ENCODE peak calls at places on chromosomes 4 and X, in seven cellular contexts. One of them, this sample, is unnamed.

GRCh38 chr4:54764501-54764900 is 106.7 kb downstream of the KIT start:
- DNase-seq in esophagus squamous epithelium: no peak
- DNase-seq in stomach: no peak
- DNase-seq in HepG2: no peak
- DNase-seq in colonic mucosa: no peak
- DNase-seq in mammary epithelial cell: no peak
- DNase-seq in adrenal gland: no peak
- DNase-seq in this sample: no peak

GRCh38 chr4:138070816-138071215 is 171.3 kb downstream of the SLC7A11 start:
- DNase-seq in mammary epithelial cell: no peak
- DNase-seq in HepG2: no peak
- DNase-seq in adrenal gland: no peak
- DNase-seq in stomach: no peak
- DNase-seq in esophagus squamous epithelium: no peak
- DNase-seq in colonic mucosa: no peak
- DNase-seq in this sample: no peak

GRCh38 chr4:21901831-21902230 is 46.7 kb downstream of the KCNIP4 start:
- DNase-seq in HepG2: no peak
- DNase-seq in mammary epithelial cell: peak; percentile 93
- DNase-seq in stomach: no peak
- DNase-seq in adrenal gland: no peak
- DNase-seq in colonic mucosa: no peak
- DNase-seq in esophagus squamous epithelium: no peak
- DNase-seq in this sample: no peak

GRCh38 chrX:19347916-19348315 is 4.2 kb downstream of the PDHA1 start:
- DNase-seq in esophagus squamous epithelium: no peak
- DNase-seq in mammary epithelial cell: no peak
- DNase-seq in stomach: no peak
- DNase-seq in colonic mucosa: no peak
- DNase-seq in HepG2: no peak
- DNase-seq in adrenal gland: no peak
- DNase-seq in this sample: no peak

GRCh38 chrX:120499301-120500097 is 30.4 kb upstream of the LAMP2 start:
- DNase-seq in mammary epithelial cell: no peak
- DNase-seq in adrenal gland: no peak
- DNase-seq in HepG2: no peak
- DNase-seq in esophagus squamous epithelium: no peak
- DNase-seq in stomach: no peak
- DNase-seq in colonic mucosa: no peak
- DNase-seq in this sample: no peak

GRCh38 chr4:114606240-114606639 is 7.6 kb downstream of the UGT8 start:
- DNase-seq in adrenal gland: no peak
- DNase-seq in HepG2: no peak
- DNase-seq in colonic mucosa: no peak
- DNase-seq in mammary epithelial cell: peak; percentile 27
- DNase-seq in esophagus squamous epithelium: no peak
- DNase-seq in stomach: no peak
- DNase-seq in this sample: no peak

GRCh38 chrX:7146703-7147430 is 645 bp upstream of the STS start:
- DNase-seq in HepG2: no peak
- DNase-seq in esophagus squamous epithelium: no peak
- DNase-seq in adrenal gland: no peak
- DNase-seq in colonic mucosa: peak; percentile 80
- DNase-seq in stomach: peak; percentile 45
- DNase-seq in mammary epithelial cell: no peak
- DNase-seq in this sample: no peak

GRCh38 chrX:78839711-78840110 is 92.2 kb downstream of the LPAR4 start:
- DNase-seq in esophagus squamous epithelium: no peak
- DNase-seq in colonic mucosa: no peak
- DNase-seq in mammary epithelial cell: peak; percentile 0
- DNase-seq in HepG2: no peak
- DNase-seq in adrenal gland: no peak
- DNase-seq in stomach: no peak
- DNase-seq in this sample: no peak

GRCh38 chr4:8136972-8137710 is 21.5 kb downstream of the ABLIM2 start:
- DNase-seq in colonic mucosa: no peak
- DNase-seq in HepG2: no peak
- DNase-seq in esophagus squamous epithelium: no peak
- DNase-seq in adrenal gland: no peak
- DNase-seq in mammary epithelial cell: no peak
- DNase-seq in stomach: no peak
- DNase-seq in this sample: no peak

GRCh38 chrX:17242470-17242869 is 132.5 kb upstream of the NHS start:
- DNase-seq in HepG2: peak; percentile 10
- DNase-seq in adrenal gland: peak; percentile 72
- DNase-seq in colonic mucosa: peak; percentile 53
- DNase-seq in mammary epithelial cell: peak; percentile 43
- DNase-seq in stomach: peak; percentile 49
- DNase-seq in esophagus squamous epithelium: no peak
- DNase-seq in this sample: no peak

GRCh38 chr4:170014359-170015008 is 11.7 kb downstream of the MFAP3L start:
- DNase-seq in colonic mucosa: no peak
- DNase-seq in HepG2: no peak
- DNase-seq in esophagus squamous epithelium: no peak
- DNase-seq in adrenal gland: no peak
- DNase-seq in mammary epithelial cell: no peak
- DNase-seq in stomach: no peak
- DNase-seq in this sample: no peak

GRCh38 chr4:83285022-83285387 is 407 bp upstream of the COQ2 start:
- DNase-seq in mammary epithelial cell: peak; percentile 9
- DNase-seq in HepG2: no peak
- DNase-seq in esophagus squamous epithelium: no peak
- DNase-seq in stomach: no peak
- DNase-seq in colonic mucosa: peak; percentile 53
- DNase-seq in adrenal gland: peak; percentile 48
- DNase-seq in this sample: peak; percentile 3

GRCh38 chr4:119314356-119314755 is 7.6 kb downstream of the FABP2 start:
- DNase-seq in colonic mucosa: no peak
- DNase-seq in HepG2: peak; percentile 41
- DNase-seq in mammary epithelial cell: peak; percentile 36
- DNase-seq in stomach: no peak
- DNase-seq in esophagus squamous epithelium: no peak
- DNase-seq in adrenal gland: no peak
- DNase-seq in this sample: no peak

GRCh38 chr4:14560577-14560976 is 441.7 kb upstream of the CPEB2 start:
- DNase-seq in esophagus squamous epithelium: no peak
- DNase-seq in mammary epithelial cell: no peak
- DNase-seq in stomach: no peak
- DNase-seq in adrenal gland: no peak
- DNase-seq in HepG2: no peak
- DNase-seq in colonic mucosa: no peak
- DNase-seq in this sample: no peak

GRCh38 chrX:113644426-113644825 is 803.8 kb upstream of the AMOT start:
- DNase-seq in colonic mucosa: no peak
- DNase-seq in esophagus squamous epithelium: no peak
- DNase-seq in HepG2: no peak
- DNase-seq in adrenal gland: no peak
- DNase-seq in mammary epithelial cell: peak; percentile 52
- DNase-seq in stomach: no peak
- DNase-seq in this sample: no peak

GRCh38 chr4:110639207-110640092 is 16.6 kb upstream of the PITX2 start:
- DNase-seq in esophagus squamous epithelium: no peak
- DNase-seq in mammary epithelial cell: no peak
- DNase-seq in stomach: no peak
- DNase-seq in adrenal gland: no peak
- DNase-seq in HepG2: no peak
- DNase-seq in colonic mucosa: no peak
- DNase-seq in this sample: no peak

GRCh38 chr4:108166441-108167315 is 2.1 kb downstream of the LEF1 start:
- DNase-seq in HepG2: peak; percentile 10
- DNase-seq in mammary epithelial cell: no peak
- DNase-seq in stomach: peak; percentile 54
- DNase-seq in esophagus squamous epithelium: no peak
- DNase-seq in adrenal gland: peak; percentile 35
- DNase-seq in colonic mucosa: peak; percentile 27
- DNase-seq in this sample: no peak

GRCh38 chr4:47705326-47705981 is 132.4 kb downstream of the CORIN start:
- DNase-seq in adrenal gland: no peak
- DNase-seq in esophagus squamous epithelium: no peak
- DNase-seq in stomach: no peak
- DNase-seq in HepG2: peak; percentile 36
- DNase-seq in colonic mucosa: no peak
- DNase-seq in mammary epithelial cell: no peak
- DNase-seq in this sample: no peak

GRCh38 chrX:131745942-131746489 is 202.1 kb downstream of the OR13H1 start:
- DNase-seq in esophagus squamous epithelium: no peak
- DNase-seq in adrenal gland: no peak
- DNase-seq in HepG2: no peak
- DNase-seq in colonic mucosa: no peak
- DNase-seq in stomach: no peak
- DNase-seq in mammary epithelial cell: no peak
- DNase-seq in this sample: no peak

GRCh38 chrX:131752493-131753198 is 208.8 kb downstream of the OR13H1 start:
- DNase-seq in adrenal gland: peak; percentile 93
- DNase-seq in stomach: peak; percentile 84
- DNase-seq in colonic mucosa: peak; percentile 90
- DNase-seq in HepG2: no peak
- DNase-seq in esophagus squamous epithelium: peak; percentile 6
- DNase-seq in mammary epithelial cell: peak; percentile 77
- DNase-seq in this sample: no peak

GRCh38 chrX:131746491-131746968 is 202.7 kb downstream of the OR13H1 start:
- DNase-seq in stomach: peak; percentile 86
- DNase-seq in colonic mucosa: peak; percentile 91
- DNase-seq in adrenal gland: peak; percentile 89
- DNase-seq in HepG2: no peak
- DNase-seq in mammary epithelial cell: peak; percentile 79
- DNase-seq in esophagus squamous epithelium: peak; percentile 23
- DNase-seq in this sample: no peak

GRCh38 chrX:131747173-131747572 is 203.3 kb downstream of the OR13H1 start:
- DNase-seq in adrenal gland: peak; percentile 89
- DNase-seq in stomach: peak; percentile 76
- DNase-seq in colonic mucosa: peak; percentile 85
- DNase-seq in mammary epithelial cell: peak; percentile 81
- DNase-seq in HepG2: no peak
- DNase-seq in esophagus squamous epithelium: no peak
- DNase-seq in this sample: no peak
- H3K36me3 ChIP-seq in adrenal gland: no peaks in the 10 kb centered on the region
- H3K36me3 ChIP-seq in stomach: no peaks in the 10 kb centered on the region
- H3K36me3 ChIP-seq in colonic mucosa: no peaks in the 10 kb centered on the region
- H3K36me3 ChIP-seq in mammary epithelial cell: no peaks in the 10 kb centered on the region
- H3K36me3 ChIP-seq in HepG2: peaks cover 3% of the 10 kb centered on the region
- H3K36me3 ChIP-seq in esophagus squamous epithelium: no peaks in the 10 kb centered on the region
- H3K36me3 ChIP-seq in this sample: no peaks in the 10 kb centered on the region

DNA sequence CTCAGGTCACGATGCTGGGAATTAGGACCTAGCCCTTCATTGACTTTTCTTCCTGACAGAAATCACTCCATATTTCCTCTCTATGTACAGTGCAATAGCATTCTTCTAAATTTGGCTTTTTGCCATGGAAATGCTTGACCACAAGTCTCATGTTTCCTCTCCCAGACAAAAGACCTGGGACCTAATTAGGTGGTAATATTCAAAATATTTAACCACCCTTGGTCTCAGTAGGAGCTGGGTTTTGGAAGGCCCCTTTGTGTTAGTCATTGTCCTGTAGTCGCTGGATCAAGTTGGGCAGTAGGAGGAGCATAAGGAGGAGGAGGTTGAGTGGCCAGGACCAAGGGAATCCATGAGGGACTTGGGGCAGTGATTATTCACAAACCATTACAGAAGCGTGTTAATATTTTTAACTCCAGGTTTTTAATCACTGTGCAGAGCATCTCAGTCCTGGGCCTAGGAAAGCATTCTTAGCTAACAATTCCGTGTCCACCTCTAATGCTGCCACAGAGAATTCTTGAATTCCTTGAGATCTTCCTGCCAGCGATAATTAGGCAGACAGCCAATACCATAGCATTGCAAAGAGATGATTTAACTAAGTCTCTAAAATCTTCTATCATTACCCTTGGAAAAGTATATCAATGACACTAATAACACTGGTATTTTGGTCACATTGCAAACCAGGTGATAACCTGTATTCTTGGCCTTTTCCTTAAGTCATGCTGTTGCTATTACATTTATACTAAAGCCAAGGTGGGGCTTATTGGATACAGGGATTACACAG is 25.0 kb upstream of the SHROOM4 start:
- DNase-seq in esophagus squamous epithelium: no peak
- DNase-seq in HepG2: no peak
- DNase-seq in stomach: no peak
- DNase-seq in adrenal gland: no peak
- DNase-seq in colonic mucosa: no peak
- DNase-seq in mammary epithelial cell: peak; percentile 55
- DNase-seq in this sample: no peak
- H3K27me3 ChIP-seq in esophagus squamous epithelium: no peaks in the 10 kb centered on the region
- H3K27me3 ChIP-seq in HepG2: no peaks in the 10 kb centered on the region
- H3K27me3 ChIP-seq in stomach: no peaks in the 10 kb centered on the region
- H3K27me3 ChIP-seq in adrenal gland: no peaks in the 10 kb centered on the region
- H3K27me3 ChIP-seq in colonic mucosa: no peaks in the 10 kb centered on the region
- H3K27me3 ChIP-seq in mammary epithelial cell: no peaks in the 10 kb centered on the region
- H3K27me3 ChIP-seq in this sample: no peaks in the 10 kb centered on the region

GRCh38 chr4:600850-601515 is 24.4 kb upstream of the PDE6B start:
- DNase-seq in adrenal gland: no peak
- DNase-seq in HepG2: no peak
- DNase-seq in stomach: no peak
- DNase-seq in mammary epithelial cell: peak; percentile 16
- DNase-seq in esophagus squamous epithelium: no peak
- DNase-seq in colonic mucosa: no peak
- DNase-seq in this sample: no peak

GRCh38 chr4:600166-600565 is 24.1 kb upstream of the TMEM271 start:
- DNase-seq in adrenal gland: no peak
- DNase-seq in colonic mucosa: no peak
- DNase-seq in stomach: no peak
- DNase-seq in HepG2: no peak
- DNase-seq in mammary epithelial cell: no peak
- DNase-seq in esophagus squamous epithelium: no peak
- DNase-seq in this sample: no peak

GRCh38 chr4:602559-602942 is 22.8 kb upstream of the PDE6B start:
- DNase-seq in mammary epithelial cell: peak; percentile 60
- DNase-seq in HepG2: peak; percentile 60
- DNase-seq in adrenal gland: peak; percentile 67
- DNase-seq in esophagus squamous epithelium: no peak
- DNase-seq in colonic mucosa: peak; percentile 83
- DNase-seq in stomach: peak; percentile 69
- DNase-seq in this sample: peak; percentile 28

GRCh38 chr4:601612-602558 is 23.5 kb upstream of the PDE6B start:
- DNase-seq in esophagus squamous epithelium: no peak
- DNase-seq in colonic mucosa: no peak
- DNase-seq in mammary epithelial cell: no peak
- DNase-seq in HepG2: no peak
- DNase-seq in stomach: no peak
- DNase-seq in adrenal gland: no peak
- DNase-seq in this sample: no peak

DNA sequence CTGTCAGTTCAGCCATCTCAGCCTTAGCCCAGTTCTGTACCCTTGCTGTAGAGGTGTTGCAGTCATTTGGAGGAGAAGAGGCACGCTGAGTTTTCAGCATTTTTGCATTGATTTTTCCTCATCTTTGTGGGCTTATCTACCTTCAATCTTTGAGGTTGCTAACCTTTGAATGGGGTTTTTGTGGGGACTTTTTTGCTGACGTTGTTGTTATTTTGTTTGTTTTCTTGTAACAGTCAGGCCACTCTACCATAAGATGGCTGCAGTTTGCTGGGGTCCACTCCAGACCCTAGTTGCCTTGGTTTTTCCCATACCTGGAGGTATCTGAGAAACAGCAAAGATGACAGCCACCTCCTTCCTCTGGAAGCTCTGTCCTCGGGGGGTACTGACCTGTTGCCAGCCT is 22.8 kb upstream of the TMEM271 start:
- DNase-seq in adrenal gland: no peak
- DNase-seq in stomach: no peak
- DNase-seq in HepG2: no peak
- DNase-seq in mammary epithelial cell: no peak
- DNase-seq in colonic mucosa: no peak
- DNase-seq in esophagus squamous epithelium: no peak
- DNase-seq in this sample: no peak
- H3K9me3 ChIP-seq in adrenal gland: no peaks in the 10 kb centered on the region
- H3K9me3 ChIP-seq in stomach: no peaks in the 10 kb centered on the region
- H3K9me3 ChIP-seq in HepG2: no peaks in the 10 kb centered on the region
- H3K9me3 ChIP-seq in mammary epithelial cell: no peaks in the 10 kb centered on the region
- H3K9me3 ChIP-seq in colonic mucosa: no peaks in the 10 kb centered on the region
- H3K9me3 ChIP-seq in esophagus squamous epithelium: peaks cover 3% of the 10 kb centered on the region
- H3K9me3 ChIP-seq in this sample: no peaks in the 10 kb centered on the region

GRCh38 chrX:39275500-39276068 is 474.3 kb downstream of the MID1IP1 start:
- DNase-seq in colonic mucosa: no peak
- DNase-seq in mammary epithelial cell: no peak
- DNase-seq in esophagus squamous epithelium: no peak
- DNase-seq in HepG2: no peak
- DNase-seq in adrenal gland: no peak
- DNase-seq in stomach: no peak
- DNase-seq in this sample: no peak
- H3K36me3 ChIP-seq in colonic mucosa: no peaks in the 10 kb centered on the region
- H3K36me3 ChIP-seq in mammary epithelial cell: no peaks in the 10 kb centered on the region
- H3K36me3 ChIP-seq in esophagus squamous epithelium: no peaks in the 10 kb centered on the region
- H3K36me3 ChIP-seq in HepG2: no peaks in the 10 kb centered on the region
- H3K36me3 ChIP-seq in adrenal gland: no peaks in the 10 kb centered on the region
- H3K36me3 ChIP-seq in stomach: no peaks in the 10 kb centered on the region
- H3K36me3 ChIP-seq in this sample: no peaks in the 10 kb centered on the region